ENCODE peak calls at places on chromosome 20, in eight cellular contexts. Z is AML-193; B is stimulated activated CD4-positive, alpha-beta T cell treated with anti-CD3 and anti-CD28 coated beads, Interleukin-15, amount 100 ng/mL, for 24 hours; Y is left ventricle myocardium inferior; R is stimulated activated CD8-positive, alpha-beta memory T cell treated with anti-CD3 and anti-CD28 coated beads, Interleukin-2, amount 100 ng/mL, for 1 hour; V is T-cell; P is Caco-2; D is nephron progenitor cell. X is an unnamed sample.

GRCh38 chr20:57013741-57014140 is 252.7 kb downstream of the BMP7 start:
- DNase-seq in V (no peak), Y (no peak), B (no peak), R (no peak), Z (no peak), D (peak), P (peak), X (peak)

GRCh38 chr20:15756001-15756400 is 817.2 kb downstream of the KIF16B start:
- DNase-seq in Y (no peak), Z (no peak), R (no peak), V (no peak), P (no peak), B (no peak), D (no peak), X (no peak)

GRCh38 chr20:50251992-50252491 is 61.4 kb downstream of the CEBPB start:
- DNase-seq in B (no peak), Y (no peak), D (no peak), Z (no peak), P (no peak), V (no peak), R (no peak), X (no peak)

GRCh38 chr20:300345-300744 is 3.0 kb downstream of the ZCCHC3 start:
- DNase-seq in V (no peak), P (no peak), R (no peak), B (no peak), D (no peak), Z (no peak), Y (no peak), X (no peak)

GRCh38 chr20:4726710-4727391 is 5.1 kb downstream of the PRND start:
- DNase-seq in R (no peak), P (no peak), Y (no peak), B (peak), D (no peak), Z (no peak), V (peak), X (no peak)

GRCh38 chr20:63568170-63568981 is 5.7 kb downstream of the HELZ2 start:
- DNase-seq in B (no peak), Z (no peak), V (no peak), D (no peak), P (no peak), R (no peak), Y (no peak), X (no peak)

GRCh38 chr20:33554914-33555420 is 65.1 kb downstream of the CBFA2T2 start:
- DNase-seq in P (no peak), R (peak), Y (no peak), V (peak), Z (no peak), D (no peak), B (peak), X (peak)

GRCh38 chr20:47720636-47721427 is 64.4 kb downstream of the SULF2 start:
- DNase-seq in R (no peak), Y (no peak), V (no peak), B (no peak), P (no peak), Z (no peak), D (no peak), X (no peak)

GRCh38 chr20:40232288-40232687 is 456.7 kb downstream of the MAFB start:
- DNase-seq in B (no peak), V (no peak), D (no peak), Z (no peak), Y (no peak), R (no peak), P (no peak), X (no peak)

GRCh38 chr20:1702288-1702687 is 44.7 kb upstream of the SIRPG start:
- DNase-seq in Z (peak), R (no peak), P (no peak), V (no peak), D (no peak), Y (no peak), B (no peak), X (no peak)

GRCh38 chr20:61407561-61407960 is 155.5 kb downstream of the CDH4 start:
- DNase-seq in Z (no peak), V (no peak), D (no peak), Y (no peak), B (no peak), R (no peak), P (no peak), X (no peak)

GRCh38 chr20:17875106-17875980 is 93.3 kb downstream of the SNX5 start:
- DNase-seq in V (no peak), D (no peak), R (no peak), P (peak), Z (no peak), B (no peak), Y (peak), X (no peak)

GRCh38 chr20:58576590-58576944 is 61.4 kb upstream of the APCDD1L start:
- DNase-seq in B (no peak), Y (no peak), V (no peak), R (no peak), P (no peak), D (no peak), Z (no peak), X (no peak)

GRCh38 chr20:4160761-4161305 is 145.5 kb upstream of the RNF24 start:
- DNase-seq in Z (no peak), P (no peak), R (no peak), V (no peak), D (peak), Y (no peak), B (peak), X (no peak)

GRCh38 chr20:63159826-63160640 is 55.9 kb downstream of the YTHDF1 start:
- DNase-seq in R (no peak), Z (no peak), B (no peak), V (no peak), P (peak), D (no peak), Y (no peak), X (no peak)

GRCh38 chr20:2418388-2418787 is 37.7 kb downstream of the TGM6 start:
- DNase-seq in R (no peak), V (no peak), D (no peak), B (no peak), P (no peak), Z (no peak), Y (no peak), X (no peak)

GRCh38 chr20:40563296-40563950 is 125.6 kb downstream of the MAFB start:
- DNase-seq in V (no peak), Y (no peak), P (no peak), D (no peak), Z (no peak), B (no peak), R (no peak), X (no peak)

GRCh38 chr20:9572690-9573089 is 58.3 kb downstream of the LAMP5 start:
- DNase-seq in Z (no peak), R (no peak), P (no peak), V (no peak), B (no peak), Y (no peak), D (no peak), X (no peak)

GRCh38 chr20:10411673-10412072 is 22.3 kb downstream of the MKKS start:
- DNase-seq in B (no peak), R (no peak), Y (no peak), D (no peak), P (no peak), Z (no peak), V (no peak), X (no peak)

GRCh38 chr20:19976595-19977372 is 40.4 kb upstream of the NAA20 start:
- DNase-seq in Z (no peak), Y (peak), R (no peak), B (no peak), P (peak), D (peak), V (no peak), X (no peak)

GRCh38 chr20:62685781-62686555 is 22.7 kb upstream of the NTSR1 start:
- DNase-seq in V (peak), P (no peak), B (no peak), R (no peak), Y (peak), D (peak), Z (peak), X (peak)

GRCh38 chr20:57790176-57790575 is 80.4 kb upstream of the PMEPA1 start:
- DNase-seq in P (peak), D (no peak), R (no peak), Z (no peak), Y (no peak), B (no peak), V (no peak), X (no peak)

GRCh38 chr20:20498081-20498861 is 130.4 kb downstream of the INSM1 start:
- DNase-seq in Y (no peak), Z (no peak), B (no peak), R (no peak), P (no peak), D (no peak), V (no peak), X (peak)

GRCh38 chr20:9147553-9148024 is 78.7 kb downstream of the PLCB4 start:
- DNase-seq in R (no peak), P (no peak), D (no peak), B (no peak), Z (no peak), Y (no peak), V (no peak), X (no peak)

GRCh38 chr20:18019068-18019467 is 38.6 kb downstream of the OVOL2 start:
- DNase-seq in V (no peak), R (no peak), D (no peak), B (peak), Y (no peak), Z (peak), P (no peak), X (peak)

GRCh38 chr20:41428285-41428684 is 61.7 kb upstream of the EMILIN3 start:
- DNase-seq in D (no peak), R (peak), Z (no peak), P (peak), Y (no peak), V (peak), B (peak), X (no peak)

GRCh38 chr20:1710484-1710883 is 52.9 kb upstream of the SIRPG start:
- DNase-seq in Z (no peak), B (no peak), V (no peak), P (no peak), R (no peak), Y (no peak), D (no peak), X (no peak)

GRCh38 chr20:44358776-44359175 is 3.3 kb downstream of the HNF4A start:
- DNase-seq in V (no peak), Y (no peak), P (no peak), B (no peak), D (no peak), R (no peak), Z (no peak), X (no peak)

GRCh38 chr20:57104711-57105110 is 161.7 kb downstream of the BMP7 start:
- DNase-seq in Z (no peak), Y (no peak), P (no peak), D (no peak), R (no peak), B (no peak), V (no peak), X (no peak)

GRCh38 chr20:20452254-20452676 is 84.4 kb downstream of the INSM1 start:
- DNase-seq in V (peak), B (peak), Z (no peak), D (peak), R (no peak), P (no peak), Y (peak), X (peak)

GRCh38 chr20:17961600-17961965 is 7.0 kb downstream of the SNX5 start:
- DNase-seq in P (no peak), R (no peak), V (no peak), Z (no peak), B (no peak), Y (no peak), D (no peak), X (no peak)

GRCh38 chr20:62485062-62485700 is 9.4 kb upstream of the GATA5 start:
- DNase-seq in Z (no peak), R (no peak), D (peak), P (peak), Y (no peak), V (no peak), B (no peak), X (no peak)

GRCh38 chr20:841568-842546 is 8.3 kb downstream of the FAM110A start:
- DNase-seq in P (peak), B (no peak), Z (no peak), V (no peak), D (peak), Y (no peak), R (no peak), X (no peak)

GRCh38 chr20:32327087-32327681 is 30.9 kb upstream of the ASXL1 start:
- DNase-seq in V (no peak), Y (no peak), Z (no peak), B (no peak), R (no peak), P (peak), D (no peak), X (no peak)

GRCh38 chr20:21099653-21100589 is 6.2 kb downstream of the LINC00237 start:
- DNase-seq in P (peak), R (no peak), Z (peak), D (peak), B (peak), Y (peak), V (no peak), X (peak)